ENCODE peak calls at places on chromosomes 16 and 17, in four cellular contexts. C is MM.1S, T is fibroblast of lung, A is sigmoid colon. Z is an unnamed sample.

GRCh38 chr16:3149630-3150345 is 15.0 kb downstream of the ZNF213 start:
- DNase-seq in C (no peak), T (peak), A (peak), Z (peak)

GRCh38 chr17:75783803-75784472 is 668 bp upstream of the UNK start:
- DNase-seq in T (no peak), C (no peak), A (peak), Z (no peak)

GRCh38 chr16:75340715-75341500 is 89.5 kb upstream of the BCAR1 start:
- DNase-seq in T (no peak), A (no peak), C (no peak), Z (no peak)

GRCh38 chr17:69358688-69359596 is 32.0 kb upstream of the ABCA5 start:
- DNase-seq in C (peak), A (no peak), T (no peak), Z (no peak)

GRCh38 chr16:27972500-27972899 is 91.0 kb downstream of the GSG1L start:
- DNase-seq in C (peak), T (peak), A (peak), Z (no peak)

GRCh38 chr16:49503242-49504022 is 129.8 kb downstream of the C16orf78 start:
- DNase-seq in C (no peak), A (peak), T (no peak), Z (no peak)

GRCh38 chr17:10042589-10043244 is 137.6 kb upstream of the RCVRN start:
- DNase-seq in C (no peak), T (no peak), A (no peak), Z (no peak)

GRCh38 chr17:38579934-38580333 is 25.8 kb downstream of the SRCIN1 start:
- DNase-seq in A (no peak), T (no peak), C (peak), Z (peak)

GRCh38 chr17:45346255-45347015 is 29.6 kb upstream of the MAP3K14 start:
- DNase-seq in A (peak), T (peak), C (no peak), Z (no peak)

GRCh38 chr17:28415886-28416285 is 9.9 kb upstream of the SLC46A1 start:
- DNase-seq in T (no peak), C (no peak), A (no peak), Z (no peak)

GRCh38 chr17:32927201-32927723 is 691 bp upstream of the TMEM98 start:
- DNase-seq in A (no peak), C (no peak), T (no peak), Z (no peak)

GRCh38 chr16:67758966-67759365 is 39.9 kb upstream of the GFOD2 start:
- DNase-seq in C (no peak), T (no peak), A (no peak), Z (no peak)

GRCh38 chr17:34858941-34859562 is 102.2 kb downstream of the CCT6B start:
- DNase-seq in A (no peak), T (no peak), C (no peak), Z (no peak)

GRCh38 chr16:17591655-17592405 is 121.1 kb upstream of the XYLT1 start:
- DNase-seq in C (no peak), T (no peak), A (no peak), Z (peak)

GRCh38 chr17:42247734-42248133 is 28.5 kb downstream of the STAT5B start:
- DNase-seq in T (peak), A (peak), C (no peak), Z (peak)

GRCh38 chr16:79267781-79268180 is 332.8 kb downstream of the MAF start:
- DNase-seq in A (no peak), T (no peak), C (no peak), Z (no peak)

DNA sequence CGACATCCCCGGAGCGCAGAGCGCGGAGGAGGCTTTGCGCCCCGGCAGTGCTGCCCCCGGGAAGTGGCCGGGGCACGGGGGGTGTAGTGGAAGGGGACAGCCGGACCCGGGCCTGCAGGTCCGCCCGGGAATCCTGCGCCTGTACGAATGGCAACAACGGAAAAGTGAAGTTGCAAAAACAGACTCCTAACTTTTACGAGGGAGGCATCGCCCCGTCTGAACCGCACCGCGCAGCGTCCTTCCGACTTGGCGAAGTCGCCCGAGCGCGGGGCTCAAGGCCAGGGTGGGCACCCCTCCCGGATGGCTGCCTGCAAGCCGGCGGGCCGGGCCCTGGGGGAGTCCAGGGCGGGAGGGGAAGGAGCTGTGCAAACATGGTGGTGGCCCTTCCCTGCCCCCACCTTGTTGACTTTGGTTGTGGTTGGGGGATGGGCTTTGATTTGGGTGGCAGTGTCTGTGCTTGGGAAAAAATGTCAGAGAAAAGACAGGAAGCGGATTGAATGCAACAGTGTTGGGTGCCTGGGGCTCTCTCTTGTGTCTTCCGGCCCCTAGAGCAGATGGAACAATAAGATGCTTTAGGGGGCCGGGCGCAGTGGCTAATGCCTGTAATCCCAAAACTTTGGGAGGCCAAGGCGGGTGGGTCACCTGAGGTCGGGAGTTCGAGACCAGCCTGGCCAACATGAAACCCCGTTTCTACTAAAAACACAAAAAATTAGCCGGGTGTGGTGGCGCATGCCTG is 675 bp downstream of the RNF213 start:
- DNase-seq in A (peak), C (peak), T (peak), Z (peak)
- H3K4me3 ChIP-seq in A (peak), C (peak), T (peak), Z (peak)

DNA sequence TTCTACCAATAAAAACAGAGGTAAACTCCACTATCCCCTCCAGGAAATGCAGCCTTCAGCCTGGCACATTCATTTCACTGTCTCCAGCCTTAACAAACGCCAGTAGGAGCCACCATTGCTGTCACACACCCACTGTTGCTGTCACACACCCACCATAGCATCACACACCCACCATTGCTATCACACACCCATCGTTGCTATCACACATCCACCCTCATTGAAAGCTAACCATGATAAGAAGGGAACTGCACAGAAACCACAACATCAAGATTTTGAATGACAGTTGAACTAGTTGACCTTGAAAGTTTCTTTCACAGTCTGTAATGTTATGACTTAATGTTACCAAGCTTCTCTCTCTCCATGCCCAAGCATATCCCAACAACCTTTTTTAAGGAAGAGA is 38.1 kb downstream of the SHCBP1 start:
- DNase-seq in C (no peak), A (no peak), T (no peak), Z (no peak)
- TF ChIP-seq CTCF in C (no peak), A (no peak), T (no peak), Z (no peak)

GRCh38 chr17:6575596-6575988 is 19.2 kb upstream of the PITPNM3 start:
- DNase-seq in C (no peak), A (no peak), T (no peak), Z (no peak)
- H3K4me3 ChIP-seq in C (no peak), A (no peak), T (no peak), Z (no peak)

GRCh38 chr16:66549284-66550131 is at the start of gene TK2:
- DNase-seq in T (peak), A (peak), C (peak), Z (peak)
- TF ChIP-seq CTCF in T (no peak), A (no peak), C (peak), Z (no peak)

GRCh38 chr16:70735141-70735979 is 49.5 kb upstream of the MTSS2 start:
- DNase-seq in C (no peak), A (peak), T (peak), Z (no peak)
- H3K4me3 ChIP-seq in C (no peak), A (no peak), T (no peak), Z (no peak)

GRCh38 chr17:81691196-81691595 is 7.4 kb downstream of the HGS start:
- DNase-seq in C (no peak), A (no peak), T (no peak), Z (no peak)

GRCh38 chr17:81695801-81696200 is 7.4 kb upstream of the MRPL12 start:
- DNase-seq in C (no peak), A (no peak), T (no peak), Z (no peak)

GRCh38 chr17:81691608-81692007 is 7.8 kb downstream of the HGS start:
- DNase-seq in C (no peak), T (no peak), A (no peak), Z (no peak)

GRCh38 chr17:81694810-81695209 is 8.4 kb upstream of the MRPL12 start:
- DNase-seq in A (no peak), T (no peak), C (no peak), Z (no peak)

DNA sequence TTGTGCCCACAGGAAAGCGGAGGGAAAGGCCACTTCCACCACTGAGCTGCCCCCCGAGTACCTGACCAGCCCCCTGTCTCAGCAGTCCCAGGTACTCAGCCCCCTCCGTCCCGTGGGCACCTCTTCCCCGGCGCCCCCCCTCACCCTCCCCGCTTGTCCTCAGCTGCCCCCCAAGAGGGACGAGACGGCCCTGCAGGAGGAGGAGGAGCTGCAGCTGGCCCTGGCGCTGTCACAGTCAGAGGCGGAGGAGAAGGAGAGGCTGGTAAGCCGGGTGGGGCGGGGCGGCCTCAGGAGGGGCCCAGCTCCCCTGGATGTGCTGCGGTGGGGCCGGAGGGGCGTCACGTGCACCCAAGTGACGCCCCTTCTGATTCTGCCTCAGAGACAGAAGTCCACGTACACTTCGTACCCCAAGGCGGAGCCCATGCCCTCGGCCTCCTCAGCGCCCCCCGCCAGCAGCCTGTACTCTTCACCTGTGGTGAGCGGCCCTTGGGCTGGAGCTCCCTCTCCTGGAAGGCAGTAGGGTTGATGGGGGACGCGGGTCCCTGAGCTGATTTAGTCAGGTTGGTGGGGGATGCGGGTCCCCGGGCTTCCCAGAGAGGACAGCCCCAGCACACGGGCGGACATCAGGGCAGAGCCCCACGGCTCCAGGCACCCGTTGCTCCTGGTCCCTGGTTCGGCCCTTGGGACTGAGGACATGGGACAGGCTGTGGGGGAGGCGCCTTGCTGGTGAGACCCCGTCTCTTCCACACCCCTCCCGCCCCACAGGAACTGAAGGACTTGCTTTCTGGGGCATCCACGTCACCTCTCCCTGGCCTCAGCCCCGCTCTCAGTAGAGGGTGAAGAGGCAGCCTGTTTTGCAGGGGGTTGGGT is 9.4 kb upstream of the MRPL12 start:
- DNase-seq in T (no peak), A (no peak), C (no peak), Z (no peak)
- TF ChIP-seq CTCF in T (no peak), A (no peak), C (no peak), Z (peak)

DNA sequence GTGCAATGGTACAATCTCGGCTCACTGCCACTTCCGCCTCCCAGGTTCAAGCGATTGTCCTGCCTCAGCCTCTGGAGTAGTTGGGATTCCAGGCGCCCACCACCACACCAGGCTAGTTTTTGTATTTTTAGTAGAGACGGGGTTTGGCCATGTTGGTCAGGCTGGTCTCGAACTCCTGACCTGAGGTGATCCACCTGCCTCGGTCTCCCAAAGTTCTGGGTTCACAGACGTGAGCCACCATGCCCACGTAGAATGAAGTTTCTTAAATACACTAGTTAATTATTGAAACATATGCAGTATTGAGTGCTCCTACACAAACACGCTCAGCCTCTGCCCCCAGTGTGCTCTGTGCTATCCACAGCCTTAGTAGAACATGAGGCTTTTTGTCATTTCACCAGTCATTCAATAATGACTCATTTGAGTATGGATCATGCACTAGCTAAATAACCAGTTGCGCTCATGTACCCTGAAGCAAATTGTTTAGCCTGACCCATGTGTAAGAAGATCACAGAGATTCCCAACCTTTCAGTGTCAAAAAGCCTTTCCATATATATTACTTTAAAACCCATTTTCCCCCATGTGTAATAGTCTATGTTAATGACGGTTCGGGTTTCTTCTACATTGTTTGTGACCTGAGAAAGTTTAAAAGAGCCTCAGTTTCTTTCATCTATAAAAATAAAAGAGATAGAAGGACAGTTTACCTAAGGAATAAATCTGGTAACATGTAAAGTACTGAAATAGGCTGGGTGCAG is 49.7 kb downstream of the TUBD1 start:
- DNase-seq in A (peak), T (peak), C (no peak), Z (no peak)
- H3K4me3 ChIP-seq in A (no peak), T (no peak), C (no peak), Z (no peak)

GRCh38 chr17:79796570-79797491 is at the start of gene CBX8:
- DNase-seq in T (peak), C (peak), A (peak), Z (peak)
- TF ChIP-seq CTCF in T (no peak), C (no peak), A (no peak), Z (no peak)

DNA sequence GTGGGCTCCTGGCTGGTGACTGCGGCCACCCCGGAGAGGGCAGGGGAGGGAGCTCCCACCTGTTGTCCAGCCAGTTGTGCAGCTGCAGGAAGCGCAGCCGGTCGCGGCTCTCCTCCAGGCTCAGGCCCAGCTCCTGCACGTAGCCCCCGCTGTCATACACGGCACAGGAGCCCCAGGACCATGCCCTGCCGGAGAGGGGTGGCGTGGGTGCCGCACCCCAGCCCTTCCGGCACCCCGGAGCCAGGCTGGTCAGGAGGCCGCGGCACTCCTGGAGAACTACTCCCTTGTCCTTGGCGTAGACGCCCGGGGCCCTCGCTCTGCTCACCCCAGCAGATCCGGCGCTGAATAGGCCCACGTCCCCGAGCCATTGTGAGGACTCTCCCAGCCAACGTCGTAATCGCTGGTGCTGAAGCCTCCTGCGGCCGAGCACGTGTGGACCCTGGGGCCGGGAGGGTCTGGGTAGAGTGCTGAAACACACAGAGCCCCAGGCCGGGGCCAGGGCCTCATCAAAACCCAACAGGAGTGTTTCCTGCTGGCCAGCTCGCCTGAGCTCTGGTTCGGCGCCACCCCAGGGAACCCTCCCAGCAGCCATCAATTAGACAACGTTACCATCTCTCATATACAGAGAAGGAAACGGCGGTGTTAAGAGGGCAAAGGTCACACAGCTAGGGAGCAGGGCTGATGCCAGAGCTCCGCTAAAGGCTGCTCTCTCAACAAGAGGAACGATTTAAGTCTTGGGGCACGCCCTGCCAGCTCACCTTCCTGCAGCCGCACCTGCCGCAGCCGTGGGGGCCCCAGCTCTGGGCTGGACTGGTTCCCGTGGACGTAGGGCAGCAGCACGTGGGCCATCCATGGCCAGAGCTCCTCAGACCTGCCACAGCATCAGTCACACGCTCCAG is 43.7 kb downstream of the PKD1 start:
- DNase-seq in T (no peak), C (no peak), A (no peak), Z (no peak)
- H3K4me3 ChIP-seq in T (no peak), C (no peak), A (peak), Z (no peak)